ENCODE peak calls at places on chromosome 14, in five cellular contexts. N, D, Q, B and H are unnamed samples.

GRCh38 chr14:90140298-90140955 is 78.6 kb downstream of the KCNK13 start:
- DNase-seq in N (no peak), D (no peak), Q (no peak), B (no peak), H (no peak)

GRCh38 chr14:58750321-58751269 is 112.8 kb downstream of the DACT1 start:
- DNase-seq in N (no peak), D (no peak), Q (no peak), B (no peak), H (no peak)

GRCh38 chr14:58281969-58282368 is 16.4 kb upstream of the ARID4A start:
- DNase-seq in N (no peak), D (no peak), Q (no peak), B (no peak), H (no peak)

GRCh38 chr14:79822034-79822433 is 389.3 kb downstream of the DIO2 start:
- DNase-seq in N (no peak), D (no peak), Q (no peak), B (no peak), H (no peak)

GRCh38 chr14:57848786-57849185 is 17.1 kb downstream of the SLC35F4 start:
- DNase-seq in N (no peak), D (no peak), Q (no peak), B (no peak), H (no peak)

GRCh38 chr14:74034572-74034971 is 15.4 kb downstream of the BBOF1 start:
- DNase-seq in N (no peak), D (no peak), Q (no peak), B (no peak), H (no peak)

GRCh38 chr14:96584907-96585671 is 82.9 kb downstream of the PAPOLA start:
- DNase-seq in N (no peak), D (no peak), Q (no peak), B (no peak), H (no peak)

GRCh38 chr14:95519699-95520098 is 3.2 kb upstream of the SYNE3 start:
- DNase-seq in N (no peak), D (no peak), Q (no peak), B (no peak), H (no peak)

GRCh38 chr14:50397461-50398196 is 948 bp upstream of the CDKL1 start:
- DNase-seq in N (peak; percentile 24), D (no peak), Q (no peak), B (no peak), H (peak; percentile 48)

GRCh38 chr14:60509438-60510253 is 700 bp downstream of the SIX6 start:
- DNase-seq in N (no peak), D (peak; percentile 73), Q (no peak), B (no peak), H (no peak)

GRCh38 chr14:56686416-56686815 is 106.8 kb downstream of the TMEM260 start:
- DNase-seq in N (peak; percentile 6), D (peak; percentile 61), Q (no peak), B (no peak), H (no peak)

GRCh38 chr14:76920572-76921175 is 94.5 kb downstream of the LRRC74A start:
- DNase-seq in N (no peak), D (peak; percentile 49), Q (no peak), B (no peak), H (no peak)

GRCh38 chr14:71021347-71022014 is 114.2 kb downstream of the PCNX1 start:
- DNase-seq in N (no peak), D (no peak), Q (no peak), B (no peak), H (peak; percentile 19)

GRCh38 chr14:24182110-24182882 is 6.3 kb downstream of the IPO4 start:
- DNase-seq in N (no peak), D (no peak), Q (no peak), B (no peak), H (no peak)

GRCh38 chr14:24179961-24180726 is 8.3 kb downstream of the REC8 start:
- DNase-seq in N (no peak), D (no peak), Q (no peak), B (no peak), H (no peak)

GRCh38 chr14:24183014-24183481 is 5.6 kb downstream of the IPO4 start:
- DNase-seq in N (no peak), D (no peak), Q (no peak), B (no peak), H (no peak)

GRCh38 chr14:24179294-24179960 is 7.5 kb downstream of the REC8 start:
- DNase-seq in N (no peak), D (no peak), Q (no peak), B (no peak), H (no peak)

GRCh38 chr14:24181251-24182077 is 7.2 kb downstream of the IPO4 start:
- DNase-seq in N (no peak), D (no peak), Q (no peak), B (no peak), H (no peak)
- TF ChIP-seq ESRRA in N (no peak), D (no peak), Q (no peak), B (no peak), H (no peak)

GRCh38 chr14:65224799-65225198 is 122.5 kb upstream of the MAX start:
- DNase-seq in N (no peak), D (no peak), Q (no peak), B (no peak), H (no peak)

GRCh38 chr14:65223636-65224035 is 121.3 kb upstream of the MAX start:
- DNase-seq in N (no peak), D (no peak), Q (no peak), B (no peak), H (no peak)

GRCh38 chr14:65219353-65219752 is 117.0 kb upstream of the MAX start:
- DNase-seq in N (no peak), D (no peak), Q (no peak), B (no peak), H (no peak)

GRCh38 chr14:65225299-65226159 is 123.2 kb upstream of the MAX start:
- DNase-seq in N (no peak), D (no peak), Q (no peak), B (no peak), H (no peak)

DNA sequence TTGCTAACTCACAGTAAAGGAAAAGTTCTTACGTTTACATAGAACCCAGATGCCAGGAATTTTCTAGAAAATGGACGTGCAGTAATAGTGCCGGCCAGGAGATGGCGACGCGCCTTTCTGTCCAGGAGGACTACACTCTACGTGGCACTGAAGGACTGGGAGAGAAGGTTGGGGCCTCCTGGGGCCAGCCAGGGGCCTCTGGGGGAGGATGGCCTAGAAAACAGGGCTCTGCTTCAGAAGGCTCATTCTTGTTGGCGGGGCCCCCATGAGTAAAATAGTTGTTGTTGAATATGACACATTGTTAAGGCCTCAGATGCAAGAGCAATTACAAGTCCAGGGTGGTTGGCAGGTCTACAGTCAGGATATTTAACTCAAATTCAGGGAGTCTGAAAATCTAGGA is 120.1 kb upstream of the MAX start:
- DNase-seq in N (no peak), D (peak; percentile 69), Q (peak; percentile 52), B (no peak), H (peak; percentile 53)
- TF ChIP-seq ESRRA in N (no peak), D (no peak), Q (no peak), B (no peak), H (no peak)

GRCh38 chr14:53870997-53871396 is 85.6 kb downstream of the BMP4 start:
- DNase-seq in N (no peak), D (no peak), Q (no peak), B (no peak), H (no peak)
- TF ChIP-seq ESRRA in N (no peak), D (no peak), Q (no peak), B (no peak), H (no peak)

GRCh38 chr14:21133896-21134295 is 22.0 kb downstream of the OR5AU1 start:
- DNase-seq in N (no peak), D (no peak), Q (no peak), B (no peak), H (no peak)

DNA sequence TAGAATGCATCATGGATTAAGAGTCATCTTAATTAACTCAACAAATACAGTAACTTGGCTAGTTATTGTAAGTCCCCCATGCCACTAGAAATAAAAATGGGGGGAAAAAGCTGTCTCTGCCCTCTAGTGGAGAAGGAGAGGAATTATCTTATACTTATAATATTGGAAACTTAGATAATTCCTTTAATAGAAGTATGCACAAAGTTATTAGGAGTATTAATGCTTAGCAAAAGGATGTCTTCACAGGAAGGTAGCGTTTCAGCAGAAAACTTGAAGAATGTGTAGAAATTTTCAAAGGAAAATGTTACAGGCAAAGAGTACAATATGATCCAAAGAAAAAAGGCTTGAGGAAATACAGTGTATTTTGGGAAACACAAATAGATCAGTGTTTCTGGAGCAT is 19.8 kb downstream of the OR5AU1 start:
- DNase-seq in N (peak; percentile 35), D (no peak), Q (peak; percentile 13), B (no peak), H (peak; percentile 50)
- TF ChIP-seq ESRRA in N (no peak), D (no peak), Q (no peak), B (no peak), H (no peak)

GRCh38 chr14:53953002-53953827 is 3.4 kb downstream of the BMP4 start:
- DNase-seq in N (peak; percentile 69), D (peak; percentile 81), Q (peak; percentile 23), B (no peak), H (peak; percentile 71)
- TF ChIP-seq ESRRA in N (no peak), D (no peak), Q (no peak), B (no peak), H (no peak)

DNA sequence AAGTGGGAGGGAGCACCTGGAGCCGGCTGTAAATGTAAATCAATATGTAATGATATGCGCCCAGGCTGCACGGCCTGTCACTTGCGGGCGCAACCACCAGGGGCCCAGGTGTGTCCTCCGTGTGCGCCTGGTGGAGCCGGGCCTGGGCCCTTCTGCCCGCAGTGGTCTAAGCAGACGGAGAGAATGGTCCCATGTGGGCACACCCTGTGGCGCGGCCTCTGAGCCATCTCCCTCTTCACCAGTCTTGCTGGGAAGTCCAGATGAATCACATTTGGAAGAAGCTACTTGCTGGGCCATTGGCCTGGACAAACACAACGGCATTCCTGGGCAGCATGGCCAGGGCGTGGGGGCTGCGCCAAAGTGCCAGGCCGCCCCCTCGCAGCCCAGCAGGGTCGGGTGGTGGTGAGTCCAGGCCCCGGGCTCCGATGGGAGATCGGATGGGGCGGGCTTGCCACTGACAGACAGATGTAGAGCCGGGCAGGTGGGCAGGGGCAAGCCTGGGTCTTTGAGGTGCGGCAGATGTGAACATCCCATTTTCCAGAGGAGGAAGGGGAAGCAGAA is 193.2 kb upstream of the C14orf180 start:
- DNase-seq in N (no peak), D (peak; percentile 10), Q (no peak), B (no peak), H (no peak)
- TF ChIP-seq ESRRA in N (no peak), D (no peak), Q (no peak), B (no peak), H (no peak)